ENCODE peak calls at places on chromosomes 12 and 14, in six cellular contexts. K, Q, H, W, C and J are unnamed samples. For H4K20me1, the result is how much of the 10 kb centered on the place peaks cover.

GRCh38 chr12:91620422-91620821 is 437.8 kb upstream of the DCN start:
- DNase-seq in C (no peak), Q (no peak), H (no peak), K (no peak), W (no peak), J (no peak)

GRCh38 chr14:39673141-39674133 is 241.2 kb upstream of the FBXO33 start:
- DNase-seq in K (no peak), C (no peak), H (peak), W (no peak), Q (no peak), J (no peak)

GRCh38 chr12:25997401-25997973 is 39.0 kb downstream of the RASSF8 start:
- DNase-seq in H (no peak), C (no peak), W (no peak), Q (no peak), K (peak), J (peak)

GRCh38 chr14:84482256-84483071 is 1047.5 kb upstream of the FLRT2 start:
- DNase-seq in K (peak), H (no peak), Q (no peak), C (no peak), W (no peak), J (no peak)

GRCh38 chr12:54053625-54054441 is at the start of gene HOXC4:
- DNase-seq in K (peak), Q (no peak), H (no peak), C (no peak), W (peak), J (no peak)

GRCh38 chr14:95895720-95896119 is 19.1 kb downstream of the TUNAR start:
- DNase-seq in H (peak), K (no peak), C (peak), W (peak), Q (peak), J (peak)

GRCh38 chr12:104219361-104219892 is 3.8 kb downstream of the TXNRD1 start:
- DNase-seq in C (peak), H (no peak), K (peak), W (peak), Q (no peak), J (peak)

GRCh38 chr12:27504506-27504905 is 19.5 kb upstream of the PPFIBP1 start:
- DNase-seq in C (no peak), H (no peak), W (no peak), Q (no peak), K (no peak), J (no peak)

GRCh38 chr14:22887990-22888378 is 5.0 kb downstream of the REM2 start:
- DNase-seq in K (no peak), W (no peak), H (no peak), C (no peak), Q (no peak), J (no peak)

GRCh38 chr12:4824415-4824814 is 85.3 kb upstream of the KCNA1 start:
- DNase-seq in C (no peak), Q (no peak), W (no peak), K (peak), H (no peak), J (no peak)

GRCh38 chr14:93163570-93163969 is 21.1 kb downstream of the MOAP1 start:
- DNase-seq in W (no peak), Q (peak), H (no peak), K (no peak), C (no peak), J (no peak)

DNA sequence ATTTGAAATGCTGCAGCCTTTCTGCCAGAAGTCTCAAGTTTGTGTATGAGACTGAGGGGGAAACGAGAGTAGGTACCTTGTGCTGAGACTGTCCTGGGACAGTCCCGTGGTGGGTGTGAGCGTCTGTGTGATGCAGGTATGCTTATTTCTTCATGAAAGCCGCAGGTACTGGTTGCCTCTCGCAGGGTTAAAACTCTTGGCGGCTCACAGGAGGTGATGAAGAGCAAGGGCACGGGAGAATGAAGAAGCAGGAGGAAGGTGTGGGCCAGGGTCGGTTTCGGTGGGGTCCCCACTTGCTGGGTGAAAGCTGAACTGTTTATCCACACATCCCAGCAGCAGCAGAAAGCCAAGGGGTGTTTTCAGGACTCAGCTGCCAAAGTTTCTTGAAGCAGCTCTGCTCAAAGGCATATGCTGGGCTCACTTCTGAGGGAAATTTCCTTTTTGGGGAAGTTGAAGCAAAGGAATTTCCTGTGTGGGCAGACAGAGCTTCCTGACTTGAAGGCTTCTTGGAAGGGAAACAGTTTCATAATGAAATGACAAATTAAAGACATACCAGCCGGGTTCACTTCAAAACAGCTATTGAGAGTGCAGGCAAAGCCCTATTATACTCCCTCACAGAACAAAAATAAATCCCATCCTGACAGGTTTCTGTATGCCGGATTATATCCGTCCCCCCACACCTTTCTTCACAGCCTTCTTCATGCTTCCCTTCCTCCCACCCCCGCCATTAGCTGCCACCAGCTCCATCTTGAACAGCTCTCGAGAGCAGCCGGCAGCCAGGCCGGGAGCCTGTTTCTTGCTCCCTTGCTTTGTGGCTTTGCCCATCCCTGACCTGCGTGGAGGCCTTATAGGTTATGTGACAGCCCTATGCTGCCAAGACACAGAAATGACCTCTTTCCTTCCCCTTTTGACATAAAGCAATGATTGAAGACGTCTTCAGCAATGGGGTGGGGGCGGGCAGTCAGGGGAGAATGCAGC is 116.6 kb downstream of the ETV6 start:
- DNase-seq in C (no peak), H (no peak), Q (no peak), K (peak), W (no peak), J (no peak)
- TF ChIP-seq MAX in C (no peak), H (no peak), Q (no peak), K (no peak), W (no peak), J (no peak)

DNA sequence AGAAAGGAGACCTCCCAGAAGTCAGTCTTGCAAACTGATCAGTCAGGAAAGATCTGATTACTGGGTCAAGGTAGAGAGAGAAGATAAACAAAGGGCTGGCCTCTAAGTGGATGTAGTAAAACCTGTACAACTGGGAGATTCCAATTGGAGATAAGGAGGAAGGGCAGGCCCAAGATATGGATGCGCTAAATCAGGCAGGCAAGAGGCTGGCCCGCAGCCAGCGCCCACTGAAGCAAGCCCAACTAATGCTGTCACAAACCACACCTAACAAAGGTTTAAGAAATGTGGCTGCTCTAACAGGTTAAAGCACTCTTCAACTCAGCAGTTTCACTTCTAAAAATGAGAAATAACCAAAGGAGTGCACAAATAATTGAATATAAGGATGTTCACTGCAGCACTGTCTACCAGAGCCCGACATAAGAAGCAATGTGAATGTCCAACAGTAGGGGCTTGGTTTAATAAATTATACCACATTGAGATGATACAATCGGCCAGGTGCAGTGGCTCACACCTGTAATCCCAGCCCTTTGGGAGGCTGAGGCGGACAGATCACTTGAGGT is 4.7 kb downstream of the GLTP start:
- DNase-seq in K (no peak), H (no peak), W (peak), C (no peak), Q (no peak), J (no peak)
- H4K20me1 ChIP-seq in K (under half), H (under half), W (under half), C (under half), Q (under half), J (under half)

DNA sequence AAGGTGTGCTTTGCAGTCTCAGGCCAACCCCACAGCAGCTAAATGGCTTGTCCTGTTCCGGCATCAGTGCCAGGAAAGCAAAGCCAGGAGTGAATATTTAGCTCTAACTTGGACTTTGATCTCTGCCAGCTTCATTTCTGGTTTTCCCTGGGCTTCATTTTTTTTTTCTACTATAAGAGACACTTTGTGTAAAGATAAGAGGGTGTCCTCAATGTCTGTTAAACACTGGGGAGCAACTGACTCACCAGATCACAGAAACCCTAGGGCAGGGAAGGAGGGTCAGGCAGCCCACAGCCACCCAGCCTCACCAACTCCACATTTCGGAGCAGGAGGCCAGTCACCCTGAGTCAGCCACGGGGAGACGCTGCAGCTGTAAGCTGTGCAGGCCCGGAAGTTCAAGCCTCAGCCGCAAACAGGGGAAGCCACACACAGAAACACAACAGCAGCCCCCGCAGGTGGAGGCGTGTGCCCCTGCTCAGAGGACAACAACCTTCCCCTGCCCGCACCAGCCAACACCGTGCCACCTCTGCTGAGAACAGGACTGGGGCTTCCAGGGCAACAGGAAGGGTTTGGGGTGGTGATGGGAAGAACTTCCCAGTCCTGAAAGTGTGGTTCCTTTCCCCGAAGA is 6.3 kb downstream of the TNFRSF1A start:
- DNase-seq in Q (peak), W (peak), H (no peak), C (peak), K (peak), J (no peak)
- TF ChIP-seq MAX in Q (no peak), W (no peak), H (no peak), C (no peak), K (no peak), J (no peak)

GRCh38 chr12:105294164-105294563 is 36.3 kb upstream of the C12orf75 start:
- DNase-seq in C (no peak), K (no peak), W (no peak), H (no peak), Q (no peak), J (no peak)

GRCh38 chr12:105292705-105293104 is 37.8 kb upstream of the C12orf75 start:
- DNase-seq in C (no peak), H (no peak), K (peak), W (no peak), Q (no peak), J (no peak)

GRCh38 chr12:105300883-105301282 is 29.6 kb upstream of the C12orf75 start:
- DNase-seq in K (no peak), H (no peak), Q (no peak), C (no peak), W (no peak), J (no peak)

GRCh38 chr12:105294886-105295479 is 35.5 kb upstream of the C12orf75 start:
- DNase-seq in K (no peak), Q (no peak), C (no peak), W (no peak), H (no peak), J (no peak)

DNA sequence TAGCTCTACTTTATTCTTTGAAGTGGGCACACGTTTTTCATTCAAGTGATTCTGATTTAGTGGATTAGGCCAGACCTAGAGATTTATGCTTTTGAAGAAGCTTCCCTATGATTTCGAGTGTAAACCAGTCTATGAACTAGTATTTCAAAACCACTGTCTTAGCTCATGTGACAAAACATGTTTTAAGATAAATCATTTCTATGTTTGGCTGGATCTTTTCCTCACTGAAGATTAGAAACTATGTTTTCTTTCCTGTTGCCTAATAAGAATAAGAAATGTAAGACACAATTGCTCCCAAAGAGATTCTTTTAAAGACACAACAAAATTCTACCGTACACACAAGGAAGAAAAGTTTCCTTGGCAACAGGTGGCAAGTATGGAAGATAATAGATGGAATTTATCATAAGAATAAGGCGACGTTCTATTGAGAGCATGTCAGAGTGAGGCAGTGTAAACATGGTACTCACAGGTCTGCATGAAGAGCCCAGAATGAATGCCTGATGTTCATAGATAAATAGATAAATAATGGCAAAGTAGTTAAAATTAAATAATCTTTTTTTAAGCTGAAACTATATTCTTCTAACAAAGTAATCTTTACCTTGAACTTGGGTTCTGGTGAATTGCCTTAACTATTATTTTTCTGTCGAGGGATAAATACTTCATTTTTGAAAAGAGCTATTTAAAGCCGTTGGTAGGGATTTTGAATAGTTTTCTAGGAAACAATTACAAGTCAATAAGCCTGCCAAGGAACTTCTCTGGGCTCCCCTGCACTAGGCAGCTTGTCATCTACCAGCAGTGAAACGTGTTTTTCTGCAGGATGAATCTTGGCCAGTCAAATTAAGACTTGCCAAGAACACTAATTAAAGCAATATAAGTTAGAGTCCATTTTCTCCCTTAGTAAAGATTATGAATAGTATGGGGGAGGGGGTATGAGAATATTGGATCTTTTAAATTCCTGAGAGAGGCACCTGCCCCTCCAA is 34.1 kb upstream of the C12orf75 start:
- DNase-seq in H (no peak), Q (no peak), W (no peak), K (no peak), C (no peak), J (no peak)
- H4K20me1 ChIP-seq in H (under half), Q (under half), W (under half), K (under half), C (under half), J (under half)

GRCh38 chr14:31967669-31967975 is 109.5 kb upstream of the ARHGAP5 start:
- DNase-seq in W (no peak), K (no peak), C (peak), Q (no peak), H (no peak), J (no peak)
- TF ChIP-seq MAX in W (no peak), K (no peak), C (no peak), Q (no peak), H (no peak), J (no peak)

GRCh38 chr14:102085503-102085902 is 1.3 kb downstream of the HSP90AA1 start:
- DNase-seq in K (no peak), W (no peak), Q (no peak), C (no peak), H (no peak), J (no peak)
- H4K20me1 ChIP-seq in K (under half), W (under half), Q (under half), C (under half), H (under half), J (under half)

GRCh38 chr14:56351861-56352260 is 227.7 kb upstream of the TMEM260 start:
- DNase-seq in K (no peak), Q (no peak), H (no peak), C (no peak), W (no peak), J (no peak)
- TF ChIP-seq MAX in K (no peak), Q (no peak), H (no peak), C (no peak), W (no peak), J (no peak)

GRCh38 chr12:124517260-124518050 is 50.0 kb downstream of the NCOR2 start:
- DNase-seq in K (peak), H (no peak), C (no peak), Q (no peak), W (peak), J (no peak)

GRCh38 chr12:124519741-124520140 is 47.7 kb downstream of the NCOR2 start:
- DNase-seq in C (no peak), Q (no peak), K (no peak), W (no peak), H (no peak), J (no peak)

GRCh38 chr12:124518051-124518932 is 49.1 kb downstream of the NCOR2 start:
- DNase-seq in K (peak), W (peak), H (no peak), C (peak), Q (no peak), J (peak)

GRCh38 chr12:124520896-124521295 is 46.5 kb downstream of the NCOR2 start:
- DNase-seq in H (no peak), K (peak), W (no peak), C (no peak), Q (no peak), J (no peak)

GRCh38 chr12:124520258-124520657 is 47.2 kb downstream of the NCOR2 start:
- DNase-seq in Q (no peak), C (peak), W (no peak), K (peak), H (no peak), J (no peak)
- H4K20me1 ChIP-seq in Q (under half), C (under half), W (half or more), K (under half), H (under half), J (under half)

GRCh38 chr12:107446476-107446875 is 239.1 kb upstream of the PWP1 start:
- DNase-seq in W (no peak), H (no peak), K (no peak), C (no peak), Q (no peak), J (no peak)

GRCh38 chr12:107449891-107450290 is 235.7 kb upstream of the PWP1 start:
- DNase-seq in H (no peak), K (no peak), C (no peak), Q (no peak), W (no peak), J (no peak)

GRCh38 chr12:107447336-107447735 is 238.3 kb upstream of the PWP1 start:
- DNase-seq in C (no peak), W (no peak), Q (no peak), K (no peak), H (no peak), J (no peak)

GRCh38 chr12:107450541-107450940 is 235.1 kb upstream of the PWP1 start:
- DNase-seq in H (no peak), Q (no peak), W (no peak), K (no peak), C (no peak), J (no peak)

GRCh38 chr12:107448198-107448597 is 237.4 kb upstream of the PWP1 start:
- DNase-seq in W (peak), K (no peak), C (no peak), H (no peak), Q (peak), J (peak)
- TF ChIP-seq MAX in W (no peak), K (no peak), C (no peak), H (no peak), Q (no peak), J (no peak)